ENCODE peak calls at places on chromosomes 7 and 10, in six cellular contexts. K is stimulated activated CD8-positive, alpha-beta memory T cell treated with anti-CD3 and anti-CD28 coated beads, Interleukin-12 subunit alpha, Interleukin-12 subunit beta, amount 100 ng/mL, for 4 hours; N is posterior cingulate gyrus; I is HS-5; F is keratinocyte; L is GM13977. C is an unnamed sample.

GRCh38 chr7:94696981-94697670 is 41.2 kb upstream of the SGCE start:
- DNase-seq in N (no peak), K (no peak), L (no peak), I (peak), F (peak), C (no peak)

GRCh38 chr7:142782922-142783900 is 12.4 kb downstream of the PRSS2 start:
- DNase-seq in I (peak), F (peak), K (no peak), N (peak), L (peak), C (peak)

GRCh38 chr7:118845787-118846186 is 621.3 kb downstream of the ANKRD7 start:
- DNase-seq in F (no peak), I (no peak), N (no peak), K (no peak), L (no peak), C (no peak)

GRCh38 chr7:12031638-12032037 is 179.5 kb upstream of the TMEM106B start:
- DNase-seq in K (no peak), L (no peak), I (peak), F (peak), N (no peak), C (no peak)

GRCh38 chr7:96669812-96670211 is 39.8 kb downstream of the SEM1 start:
- DNase-seq in I (no peak), L (no peak), K (no peak), N (no peak), F (peak), C (no peak)

GRCh38 chr7:107961399-107961798 is 41.6 kb downstream of the LAMB1 start:
- DNase-seq in F (no peak), L (no peak), N (no peak), K (no peak), I (no peak), C (no peak)

GRCh38 chr10:21125471-21126228 is 228.5 kb upstream of the NEBL start:
- DNase-seq in F (no peak), K (no peak), I (no peak), N (no peak), L (no peak), C (no peak)

GRCh38 chr10:13038346-13038745 is 36.8 kb upstream of the CCDC3 start:
- DNase-seq in I (no peak), L (no peak), K (no peak), F (no peak), N (no peak), C (no peak)

GRCh38 chr7:52696183-52696582 is 339.2 kb upstream of the POM121L12 start:
- DNase-seq in L (no peak), F (no peak), I (no peak), N (no peak), K (no peak), C (no peak)

GRCh38 chr10:86343761-86344160 is 22.8 kb downstream of the GRID1 start:
- DNase-seq in I (no peak), N (no peak), K (no peak), F (no peak), L (no peak), C (no peak)

GRCh38 chr7:12111461-12112405 is 99.4 kb upstream of the TMEM106B start:
- DNase-seq in K (no peak), I (peak), N (peak), F (no peak), L (no peak), C (no peak)

GRCh38 chr10:125017547-125018298 is 75.8 kb downstream of the ZRANB1 start:
- DNase-seq in L (no peak), N (no peak), F (no peak), K (no peak), I (no peak), C (peak)

GRCh38 chr10:14391342-14391741 is 60.6 kb upstream of the FRMD4A start:
- DNase-seq in K (no peak), F (no peak), N (no peak), I (no peak), L (no peak), C (no peak)

GRCh38 chr10:57955076-57955475 is 312.6 kb downstream of the IPMK start:
- DNase-seq in L (no peak), K (no peak), N (no peak), F (no peak), I (no peak), C (no peak)

GRCh38 chr7:98892609-98893008 is 14.3 kb downstream of the TRRAP start:
- DNase-seq in N (no peak), F (no peak), I (no peak), L (no peak), K (no peak), C (no peak)

GRCh38 chr7:516606-517456 is 2.8 kb downstream of the PDGFA start:
- DNase-seq in K (no peak), I (no peak), L (no peak), F (no peak), N (peak), C (peak)

GRCh38 chr7:5408777-5409176 is 14.9 kb downstream of the TNRC18 start:
- DNase-seq in L (no peak), N (no peak), I (no peak), F (no peak), K (no peak), C (no peak)

GRCh38 chr10:21526184-21526951 is 886 bp upstream of the SKIDA1 start:
- DNase-seq in N (peak), K (peak), L (peak), I (no peak), F (no peak), C (peak)

GRCh38 chr7:140696024-140696678 is 357 bp upstream of the NDUFB2 start:
- DNase-seq in N (peak), L (peak), K (peak), F (peak), I (peak), C (peak)

GRCh38 chr10:132167041-132167674 is 19.6 kb upstream of the DPYSL4 start:
- DNase-seq in F (no peak), L (no peak), I (no peak), K (no peak), N (no peak), C (no peak)

GRCh38 chr7:75743455-75743859 is 4.7 kb upstream of the HIP1 start:
- DNase-seq in L (no peak), F (no peak), I (no peak), N (no peak), K (no peak), C (no peak)

GRCh38 chr10:69734797-69735468 is 66.8 kb upstream of the COL13A1 start:
- DNase-seq in K (no peak), F (no peak), L (no peak), N (no peak), I (no peak), C (no peak)

GRCh38 chr7:138957217-138957616 is 24.0 kb downstream of the KIAA1549 start:
- DNase-seq in L (no peak), F (no peak), N (no peak), K (no peak), I (no peak), C (no peak)

GRCh38 chr10:84314269-84314668 is 14.1 kb upstream of the CCSER2 start:
- DNase-seq in N (no peak), L (no peak), I (no peak), F (no peak), K (no peak), C (no peak)

GRCh38 chr10:68586622-68587325 is 26.6 kb downstream of the TET1 start:
- DNase-seq in N (no peak), K (no peak), L (no peak), I (no peak), F (no peak), C (no peak)

GRCh38 chr10:3524086-3524960 is 260.7 kb downstream of the KLF6 start:
- DNase-seq in I (no peak), N (no peak), F (no peak), L (no peak), K (no peak), C (no peak)

GRCh38 chr10:46301721-46302479 is 15.1 kb downstream of the ANTXRL start:
- DNase-seq in K (no peak), F (no peak), I (no peak), N (no peak), L (no peak), C (no peak)

GRCh38 chr10:72090326-72090725 is 2.0 kb upstream of the SPOCK2 start:
- DNase-seq in N (no peak), I (no peak), K (no peak), L (no peak), F (no peak), C (no peak)

GRCh38 chr7:137661634-137662033 is 185.1 kb downstream of the DGKI start:
- DNase-seq in F (no peak), L (no peak), K (no peak), I (no peak), N (no peak), C (no peak)

GRCh38 chr7:105320896-105321295 is 67.8 kb downstream of the SRPK2 start:
- DNase-seq in N (no peak), F (no peak), K (no peak), L (no peak), I (no peak), C (no peak)

GRCh38 chr10:70458329-70459060 is 17.0 kb upstream of the NODAL start:
- DNase-seq in N (peak), F (no peak), K (peak), L (no peak), I (no peak), C (no peak)

GRCh38 chr10:98963608-98964007 is 272.0 kb downstream of the HPSE2 start:
- DNase-seq in K (no peak), I (no peak), L (no peak), N (no peak), F (no peak), C (no peak)

GRCh38 chr10:14698487-14699170 is 76.1 kb downstream of the FAM107B start:
- DNase-seq in F (no peak), N (no peak), I (peak), K (no peak), L (no peak), C (no peak)

GRCh38 chr10:132459252-132460028 is 62.4 kb downstream of the PWWP2B start:
- DNase-seq in K (no peak), F (no peak), I (no peak), L (no peak), N (no peak), C (no peak)

GRCh38 chr7:132836746-132837145 is 245.1 kb downstream of the CHCHD3 start:
- DNase-seq in N (no peak), I (peak), F (no peak), L (no peak), K (no peak), C (no peak)

GRCh38 chr7:80775481-80775880 is 137.0 kb downstream of the CD36 start:
- DNase-seq in F (no peak), K (no peak), L (no peak), N (no peak), I (no peak), C (no peak)

GRCh38 chr7:137685439-137686164 is 161.2 kb downstream of the DGKI start:
- DNase-seq in F (no peak), K (no peak), L (no peak), N (no peak), I (no peak), C (no peak)

GRCh38 chr7:1235501-1236131 is 2.9 kb downstream of the UNCX start:
- DNase-seq in I (no peak), K (no peak), L (no peak), N (no peak), F (no peak), C (no peak)

GRCh38 chr10:119652361-119652760 is 1.2 kb downstream of the BAG3 start:
- DNase-seq in I (peak), N (no peak), L (peak), K (no peak), F (no peak), C (no peak)

C was measured in NCI-H1417.